ENCODE peak calls at places on chromosomes 12 and 14, in seven cellular contexts. R is lower lobe of right lung; U is fibroblast of lung; I is thoracic aorta; E is CD8-positive, alpha-beta T cell; K is sigmoid colon; T is tibial artery. S is an unnamed sample.
A peak's percentile ranks its signal among the peaks of the same experiment; 100 is the strongest.

GRCh38 chr14:51283402-51283825 is 43.4 kb downstream of the TMX1 start:
- DNase-seq in R (no peak), U (peak; percentile 85), I (no peak), E (no peak), K (no peak), T (no peak), S (peak; percentile 78)

GRCh38 chr12:104699489-104700194 is 242.9 kb downstream of the CHST11 start:
- DNase-seq in R (no peak), U (peak; percentile 29), I (no peak), E (no peak), K (peak; percentile 19), T (no peak), S (no peak)

GRCh38 chr12:132043770-132044467 is 94.2 kb downstream of the EP400 start:
- DNase-seq in R (no peak), U (no peak), I (no peak), E (no peak), K (no peak), T (no peak), S (no peak)

GRCh38 chr14:53355581-53356112 is 202.5 kb upstream of the DDHD1 start:
- DNase-seq in R (no peak), U (peak; percentile 91), I (no peak), E (no peak), K (no peak), T (no peak), S (peak; percentile 65)

GRCh38 chr12:76029982-76030377 is 1.6 kb downstream of the PHLDA1 start:
- DNase-seq in R (no peak), U (peak; percentile 42), I (no peak), E (no peak), K (no peak), T (no peak), S (peak; percentile 47)

GRCh38 chr14:28651148-28651547 is 115.4 kb upstream of the FOXG1 start:
- DNase-seq in R (no peak), U (peak; percentile 89), I (no peak), E (no peak), K (no peak), T (no peak), S (peak; percentile 83)

GRCh38 chr14:64232095-64232830 is 61.9 kb downstream of the ESR2 start:
- DNase-seq in R (no peak), U (peak; percentile 92), I (no peak), E (no peak), K (no peak), T (no peak), S (peak; percentile 52)

GRCh38 chr12:98579347-98579746 is 14.1 kb upstream of the SLC25A3 start:
- DNase-seq in R (no peak), U (no peak), I (no peak), E (no peak), K (no peak), T (no peak), S (no peak)

GRCh38 chr14:105116451-105117256 is 51.4 kb upstream of the GPR132 start:
- DNase-seq in R (no peak), U (no peak), I (no peak), E (no peak), K (no peak), T (no peak), S (no peak)

GRCh38 chr12:132411457-132411856 is 78.5 kb upstream of the FBRSL1 start:
- DNase-seq in R (no peak), U (no peak), I (no peak), E (no peak), K (no peak), T (no peak), S (no peak)

GRCh38 chr14:37253905-37254304 is 56.2 kb downstream of the MIPOL1 start:
- DNase-seq in R (no peak), U (peak; percentile 76), I (no peak), E (no peak), K (no peak), T (no peak), S (peak; percentile 62)

GRCh38 chr14:104800600-104801283 is at the start of gene ZBTB42:
- DNase-seq in R (peak; percentile 93), U (peak; percentile 61), I (no peak), E (peak; percentile 68), K (peak; percentile 85), T (peak; percentile 51), S (peak; percentile 66)

GRCh38 chr12:32843528-32844095 is 53.0 kb downstream of the PKP2 start:
- DNase-seq in R (no peak), U (peak; percentile 35), I (no peak), E (no peak), K (no peak), T (no peak), S (peak; percentile 42)

GRCh38 chr12:1501695-1502440 is 92.5 kb downstream of the FBXL14 start:
- DNase-seq in R (no peak), U (no peak), I (no peak), E (no peak), K (no peak), T (no peak), S (no peak)

GRCh38 chr12:122983789-122984515 is 3.5 kb downstream of the ARL6IP4 start:
- DNase-seq in R (no peak), U (peak; percentile 11), I (no peak), E (no peak), K (no peak), T (no peak), S (no peak)

GRCh38 chr12:86712425-86712843 is 456.2 kb upstream of the MGAT4C start:
- DNase-seq in R (no peak), U (peak; percentile 99), I (no peak), E (no peak), K (no peak), T (no peak), S (peak; percentile 97)

GRCh38 chr12:20646239-20646827 is 48.8 kb upstream of the SLCO1C1 start:
- DNase-seq in R (no peak), U (peak; percentile 51), I (no peak), E (no peak), K (no peak), T (no peak), S (peak; percentile 16)

GRCh38 chr14:51529731-51530130 is 122.0 kb upstream of the FRMD6 start:
- DNase-seq in R (no peak), U (no peak), I (no peak), E (no peak), K (no peak), T (no peak), S (no peak)

GRCh38 chr12:102992297-102992696 is 34.8 kb downstream of the ASCL1 start:
- DNase-seq in R (no peak), U (no peak), I (no peak), E (no peak), K (no peak), T (no peak), S (no peak)

GRCh38 chr12:16612647-16613046 is 6.7 kb upstream of the LMO3 start:
- DNase-seq in R (no peak), U (no peak), I (no peak), E (no peak), K (no peak), T (no peak), S (peak; percentile 51)

GRCh38 chr12:124734224-124734788 is 129.4 kb downstream of the SCARB1 start:
- DNase-seq in R (peak; percentile 84), U (no peak), I (no peak), E (no peak), K (no peak), T (peak; percentile 56), S (no peak)

GRCh38 chr14:68208218-68208617 is 388.6 kb downstream of the RAD51B start:
- DNase-seq in R (no peak), U (peak; percentile 70), I (no peak), E (no peak), K (no peak), T (no peak), S (no peak)

GRCh38 chr14:52000019-52000582 is 10.8 kb downstream of the RTRAF start:
- DNase-seq in R (no peak), U (peak; percentile 46), I (no peak), E (no peak), K (no peak), T (no peak), S (no peak)

GRCh38 chr14:30525833-30526232 is 33.1 kb upstream of the G2E3 start:
- DNase-seq in R (no peak), U (peak; percentile 23), I (no peak), E (no peak), K (no peak), T (no peak), S (peak; percentile 74)

GRCh38 chr14:102993523-102993922 is 63.8 kb downstream of the CDC42BPB start:
- DNase-seq in R (no peak), U (peak; percentile 59), I (no peak), E (no peak), K (no peak), T (no peak), S (peak; percentile 86)
- H3K4me3 ChIP-seq in R (no peak overlapping the region), U (no peak overlapping the region), I (no peak overlapping the region), E (no peak overlapping the region), K (no peak overlapping the region), T (no peak overlapping the region), S (no peak overlapping the region)

DNA sequence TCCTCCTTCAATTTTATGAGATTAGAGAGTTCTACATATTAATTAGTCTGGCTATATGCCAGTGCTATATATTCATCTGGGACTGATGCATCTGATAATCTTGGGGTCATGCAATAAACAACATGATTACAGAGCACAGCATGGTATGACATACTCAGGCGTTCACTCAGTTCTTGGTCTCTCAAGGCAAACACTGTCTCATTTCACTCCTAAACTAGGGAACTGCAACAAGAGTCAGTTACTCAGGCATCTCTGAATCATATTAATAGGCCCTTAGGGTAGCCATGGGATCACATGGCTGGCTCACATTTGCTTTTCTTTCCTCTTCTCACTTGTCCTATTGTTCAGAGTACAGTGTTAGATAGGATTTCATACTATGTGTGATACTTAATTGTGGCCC is 91.8 kb upstream of the TMEM260 start:
- DNase-seq in R (no peak), U (peak; percentile 32), I (no peak), E (no peak), K (no peak), T (no peak), S (peak; percentile 80)
- TF ChIP-seq CTCF in R (no peak), U (no peak), I (no peak), E (no peak), K (no peak), T (no peak), S (no peak)

DNA sequence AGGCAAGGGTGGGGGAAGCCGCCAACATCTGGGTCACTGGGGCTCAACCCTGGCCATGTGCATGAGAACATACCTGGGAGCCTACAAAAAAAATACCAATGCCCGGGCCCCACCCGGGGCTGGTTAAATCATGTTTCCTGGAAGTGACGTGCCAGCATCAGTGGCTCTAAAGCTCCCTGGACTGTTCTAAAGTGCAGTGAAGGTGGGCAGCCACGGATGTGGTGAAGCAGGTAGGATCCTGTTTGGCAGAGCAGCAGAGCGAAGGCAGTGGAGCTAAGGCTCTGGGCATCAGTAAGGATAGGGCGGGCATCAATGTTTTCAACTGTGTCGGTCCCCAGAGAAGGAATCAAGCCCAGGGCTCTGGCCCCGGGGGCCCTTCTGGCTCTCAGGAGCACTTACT is 525 bp upstream of the GPR68 start:
- DNase-seq in R (no peak), U (no peak), I (no peak), E (peak; percentile 86), K (no peak), T (no peak), S (no peak)
- H3K27ac ChIP-seq in R (peak overlapping the region; percentile 66), U (no peak overlapping the region), I (no peak overlapping the region), E (peak overlapping the region; percentile 68), K (no peak overlapping the region), T (no peak overlapping the region), S (no peak overlapping the region)

GRCh38 chr12:81079280-81080076 is 1.6 kb downstream of the ACSS3 start:
- DNase-seq in R (no peak), U (no peak), I (no peak), E (no peak), K (no peak), T (no peak), S (no peak)
- H3K4me3 ChIP-seq in R (peak overlapping the region; percentile 79), U (no peak overlapping the region), I (peak overlapping the region; percentile 81), E (no peak overlapping the region), K (no peak overlapping the region), T (peak overlapping the region; percentile 92), S (no peak overlapping the region)